ENCODE peak calls at places on chromosomes 2 and 18, in ten cellular contexts. J is K562, S is left lung, Q is dorsolateral prefrontal cortex, A is stomach, E is HL-60, H is BJ, X is right lobe of liver, R is cardiac muscle cell, F is SK-N-SH. B is an unnamed sample.

GRCh38 chr18:71398530-71398929 is 1109.7 kb downstream of the SOCS6 start:
- DNase-seq in A (no peak), S (no peak), J (no peak), F (peak), E (no peak), R (peak), H (no peak), Q (peak), X (no peak), B (no peak)

GRCh38 chr2:98454500-98455235 is 10.0 kb downstream of the INPP4A start:
- DNase-seq in Q (no peak), R (peak), S (no peak), E (no peak), X (no peak), J (peak), A (no peak), H (no peak), F (no peak), B (no peak)

GRCh38 chr2:155846249-155846648 is 486.3 kb downstream of the NR4A2 start:
- DNase-seq in E (no peak), A (no peak), J (no peak), H (no peak), S (no peak), R (no peak), Q (no peak), X (no peak), F (no peak), B (no peak)

GRCh38 chr2:176781570-176782217 is 430.9 kb upstream of the HNRNPA3 start:
- DNase-seq in F (no peak), E (peak), X (no peak), A (no peak), S (no peak), Q (no peak), J (no peak), R (no peak), H (no peak), B (no peak)

GRCh38 chr18:49494660-49495059 is 7.6 kb upstream of the C18orf32 start:
- DNase-seq in H (no peak), Q (no peak), F (no peak), J (no peak), S (no peak), X (no peak), R (peak), E (no peak), A (no peak), B (peak)

GRCh38 chr2:68565858-68566257 is 77.5 kb upstream of the PROKR1 start:
- DNase-seq in H (no peak), A (no peak), Q (no peak), J (peak), X (no peak), S (no peak), F (no peak), E (no peak), R (peak), B (no peak)

GRCh38 chr18:45408218-45408617 is 207.1 kb upstream of the SLC14A2 start:
- DNase-seq in X (no peak), E (no peak), J (no peak), R (no peak), S (no peak), H (no peak), A (no peak), Q (no peak), F (no peak), B (peak)

GRCh38 chr2:63692002-63692606 is 103.3 kb downstream of the MDH1 start:
- DNase-seq in R (peak), Q (no peak), J (peak), E (no peak), S (no peak), F (peak), X (no peak), H (peak), A (no peak), B (peak)

GRCh38 chr2:239735131-239735828 is 289.9 kb downstream of the NDUFA10 start:
- DNase-seq in R (no peak), Q (peak), J (peak), S (peak), X (peak), A (no peak), E (no peak), H (no peak), F (no peak), B (peak)

GRCh38 chr2:228516019-228516418 is 334.5 kb upstream of the SPHKAP start:
- DNase-seq in J (no peak), H (no peak), X (no peak), F (no peak), S (no peak), A (no peak), R (no peak), E (no peak), Q (no peak), B (no peak)

GRCh38 chr18:58338961-58339722 is 289.7 kb downstream of the ALPK2 start:
- DNase-seq in S (no peak), X (no peak), H (no peak), E (no peak), J (no peak), Q (no peak), A (peak), R (peak), F (no peak), B (peak)

GRCh38 chr2:176001281-176001902 is 675 bp downstream of the LNPK start:
- DNase-seq in F (peak), S (peak), A (peak), X (peak), Q (peak), E (peak), R (peak), J (peak), H (no peak), B (peak)

GRCh38 chr2:66440692-66441091 is 5.8 kb downstream of the MEIS1 start:
- DNase-seq in A (no peak), F (no peak), Q (peak), X (no peak), J (no peak), R (peak), S (peak), H (no peak), E (no peak), B (peak)

GRCh38 chr2:96158554-96158940 is 13.3 kb upstream of the DUSP2 start:
- DNase-seq in S (no peak), F (no peak), R (no peak), H (no peak), J (no peak), A (no peak), X (peak), Q (peak), E (no peak), B (no peak)

GRCh38 chr2:102051659-102052366 is 60.1 kb downstream of the IL1R2 start:
- DNase-seq in E (no peak), H (no peak), J (no peak), A (no peak), S (no peak), F (no peak), Q (no peak), R (peak), X (no peak), B (peak)

DNA sequence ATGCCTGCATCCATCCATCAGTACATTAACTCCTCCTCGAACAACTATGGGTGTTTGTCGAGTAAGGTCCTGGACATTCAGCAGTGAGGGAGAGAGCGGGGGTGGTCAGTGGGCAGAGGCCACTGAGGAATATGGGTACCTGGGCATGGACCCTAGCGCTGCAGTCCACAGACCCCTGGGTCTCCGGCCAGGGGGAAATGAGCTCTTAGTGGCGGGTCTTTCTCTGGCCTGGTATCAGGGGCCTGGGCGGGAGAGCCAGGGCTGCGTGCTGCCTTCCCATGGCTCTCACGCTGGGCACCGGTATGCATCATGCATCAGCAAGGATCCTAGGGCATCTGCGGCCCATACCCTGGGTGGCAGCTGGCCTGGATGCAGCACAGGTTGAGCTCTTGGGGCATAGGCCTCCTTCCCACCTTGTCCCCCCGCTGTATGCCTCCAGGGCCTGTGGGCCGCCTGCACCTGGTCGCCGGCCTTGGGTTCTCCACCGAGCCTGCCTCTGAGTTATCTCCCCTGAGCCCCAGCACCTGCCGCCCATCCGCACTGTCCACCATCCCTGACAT is 1.3 kb upstream of the MOCOS start:
- DNase-seq in F (no peak), R (no peak), X (no peak), S (peak), Q (no peak), J (no peak), E (no peak), H (no peak), A (no peak), B (no peak)
- H3K4me3 ChIP-seq in F (no peak), R (no peak), X (no peak), S (no peak), Q (no peak), J (no peak), E (no peak), H (peak), A (no peak), B (peak)

GRCh38 chr2:16739778-16740581 is 74.3 kb upstream of the CYRIA start:
- DNase-seq in F (no peak), A (peak), E (no peak), X (peak), J (no peak), R (no peak), Q (no peak), S (peak), H (no peak), B (no peak)
- TF ChIP-seq CTCF in F (no peak), A (no peak), E (no peak), X (no peak), J (no peak), R (no peak), Q (no peak), S (no peak), H (no peak), B (no peak)

DNA sequence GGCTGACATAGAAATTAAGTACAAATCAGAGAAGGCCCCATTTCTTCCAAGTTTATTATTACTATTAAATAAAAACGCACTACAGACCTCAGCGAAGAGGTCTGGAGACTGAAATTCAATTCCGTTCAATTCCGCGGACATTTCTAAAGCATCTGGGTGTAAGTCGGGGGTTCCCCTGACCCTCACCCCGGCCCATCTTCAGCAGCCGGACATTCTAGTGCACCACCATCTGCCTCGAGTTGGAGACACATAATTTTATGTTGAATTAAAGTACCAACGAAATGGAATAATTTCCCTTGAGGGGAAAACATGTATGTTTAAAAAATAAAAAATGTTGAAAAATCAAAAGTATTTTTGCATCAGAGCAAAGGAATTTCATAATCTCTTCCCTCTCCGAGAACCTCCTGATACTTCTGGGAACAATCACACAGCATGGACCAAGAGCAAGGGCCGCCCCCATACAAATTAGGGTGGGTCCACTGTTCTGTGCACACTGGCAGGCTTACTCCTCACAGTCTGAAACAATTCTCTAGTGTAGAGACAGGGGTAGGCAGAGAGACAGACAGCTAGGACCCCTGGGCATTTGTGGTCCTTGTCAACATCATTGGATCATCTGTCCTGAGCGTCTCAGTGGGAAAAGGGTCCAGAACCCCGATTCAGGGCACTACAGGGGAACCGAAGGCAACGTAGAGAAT is 29.3 kb downstream of the MBP start:
- DNase-seq in X (no peak), H (no peak), R (peak), J (no peak), E (no peak), F (no peak), A (no peak), S (no peak), Q (no peak), B (peak)
- H3K4me3 ChIP-seq in X (no peak), H (no peak), R (no peak), J (no peak), E (no peak), F (no peak), A (no peak), S (no peak), Q (no peak), B (no peak)

GRCh38 chr18:48230459-48231113 is 178.6 kb downstream of the ZBTB7C start:
- DNase-seq in J (peak), H (no peak), F (peak), Q (peak), S (no peak), X (peak), R (peak), E (peak), A (peak), B (peak)
- TF ChIP-seq CTCF in J (peak), H (peak), F (peak), Q (peak), S (peak), X (peak), R (peak), E (peak), A (no peak), B (peak)

GRCh38 chr18:78981652-78981955 is 2.0 kb downstream of the SALL3 start:
- DNase-seq in S (no peak), H (no peak), Q (no peak), J (no peak), F (no peak), A (no peak), X (no peak), E (no peak), R (no peak), B (no peak)

GRCh38 chr18:78979058-78979680 is 449 bp upstream of the SALL3 start:
- DNase-seq in S (peak), F (peak), R (peak), E (no peak), H (no peak), A (no peak), J (no peak), X (no peak), Q (no peak), B (no peak)

GRCh38 chr18:78980777-78981651 is 1.4 kb downstream of the SALL3 start:
- DNase-seq in H (no peak), A (no peak), E (no peak), S (peak), X (no peak), R (peak), F (no peak), J (no peak), Q (no peak), B (no peak)

GRCh38 chr18:78979682-78980278 is at the start of gene SALL3:
- DNase-seq in R (peak), E (no peak), X (no peak), H (no peak), S (peak), A (no peak), Q (no peak), J (no peak), F (peak), B (no peak)

DNA sequence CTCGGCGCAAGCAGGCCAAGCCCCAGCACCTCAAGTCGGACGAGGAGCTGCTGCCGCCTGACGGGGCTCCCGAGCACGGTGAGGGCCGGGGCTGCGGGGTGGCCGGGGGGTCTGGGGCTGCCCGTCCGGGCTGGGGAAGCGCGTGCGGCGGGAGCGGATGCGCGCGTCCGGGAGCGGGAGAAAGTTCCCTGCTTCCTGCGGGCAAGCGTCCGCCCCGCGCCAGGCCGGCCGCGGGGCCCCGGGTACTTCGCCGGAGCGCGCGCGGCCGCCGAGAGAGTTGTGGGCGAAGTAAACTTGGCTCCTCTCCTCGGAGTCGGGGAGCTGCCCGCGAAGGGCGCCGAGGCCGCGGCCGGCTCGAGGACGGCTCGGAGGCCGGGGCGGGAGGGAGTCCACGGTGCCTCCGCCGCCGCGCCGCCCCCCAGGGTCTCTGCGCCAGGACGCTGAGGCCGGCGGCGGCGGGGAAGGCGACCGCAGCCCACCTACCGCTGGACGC is 707 bp downstream of the SALL3 start:
- DNase-seq in F (peak), E (no peak), J (no peak), S (peak), R (peak), X (no peak), A (no peak), H (no peak), Q (no peak), B (no peak)
- H3K4me3 ChIP-seq in F (no peak), E (no peak), J (no peak), S (no peak), R (peak), X (no peak), A (peak), H (no peak), Q (peak), B (no peak)

B was measured in AG10803.